ENCODE peak calls at places on chromosomes 12 and 14, in eight cellular contexts. Y is cardiac muscle cell; X is pancreas; N is neural progenitor cell; M is AG04450; A is endothelial cell of umbilical vein; I is CD8-positive, alpha-beta T cell; Z is CD8-positive, alpha-beta memory T cell. D is an unnamed sample.

GRCh38 chr14:68141531-68142088 is 322.0 kb downstream of the RAD51B start:
- DNase-seq in Z (no peak), I (no peak), Y (no peak), M (no peak), A (no peak), N (no peak), X (no peak), D (peak)

GRCh38 chr14:101774006-101774755 is 12.7 kb downstream of the PPP2R5C start:
- DNase-seq in Z (no peak), M (no peak), N (no peak), X (no peak), Y (no peak), A (no peak), I (no peak), D (no peak)

GRCh38 chr12:45575823-45576448 is 153.6 kb upstream of the ARID2 start:
- DNase-seq in Y (no peak), M (no peak), N (no peak), Z (no peak), A (no peak), X (no peak), I (no peak), D (no peak)

GRCh38 chr14:91554535-91555332 is 44.6 kb upstream of the PPP4R3A start:
- DNase-seq in I (no peak), Z (no peak), A (no peak), Y (no peak), M (no peak), X (no peak), N (no peak), D (no peak)

GRCh38 chr12:61758661-61759060 is 501.5 kb upstream of the USP15 start:
- DNase-seq in N (no peak), A (no peak), Y (no peak), M (no peak), X (no peak), Z (no peak), I (no peak), D (no peak)

GRCh38 chr12:5173511-5174011 is 129.9 kb downstream of the KCNA5 start:
- DNase-seq in Z (no peak), M (no peak), Y (no peak), X (no peak), I (no peak), A (no peak), N (no peak), D (no peak)

GRCh38 chr12:79657136-79657535 is 33.6 kb downstream of the PAWR start:
- DNase-seq in A (no peak), N (no peak), M (no peak), X (no peak), Y (no peak), I (no peak), Z (no peak), D (no peak)

GRCh38 chr12:51972849-51973273 is 21.4 kb downstream of the ACVR1B start:
- DNase-seq in Z (peak), Y (peak), N (no peak), M (no peak), X (no peak), A (peak), I (peak), D (peak)

GRCh38 chr14:103209054-103209453 is 85.8 kb downstream of the TNFAIP2 start:
- DNase-seq in I (no peak), X (no peak), Y (no peak), M (no peak), Z (no peak), A (no peak), N (no peak), D (no peak)

GRCh38 chr12:19402743-19403400 is 36.4 kb upstream of the AEBP2 start:
- DNase-seq in M (no peak), X (peak), I (no peak), Y (peak), A (peak), Z (no peak), N (no peak), D (peak)

GRCh38 chr12:20482680-20483079 is 114.3 kb downstream of the PDE3A start:
- DNase-seq in A (no peak), I (no peak), Y (no peak), X (no peak), M (no peak), N (no peak), Z (no peak), D (no peak)

GRCh38 chr12:79706156-79706555 is 15.4 kb upstream of the PAWR start:
- DNase-seq in X (no peak), I (no peak), N (no peak), Z (no peak), Y (no peak), A (no peak), M (no peak), D (no peak)

GRCh38 chr12:89649139-89649538 is 59.5 kb downstream of the ATP2B1 start:
- DNase-seq in Y (no peak), X (no peak), A (no peak), I (no peak), Z (no peak), N (no peak), M (no peak), D (no peak)

GRCh38 chr12:112022241-112023016 is 9.2 kb downstream of the ERP29 start:
- DNase-seq in M (no peak), A (no peak), N (no peak), Y (no peak), Z (no peak), X (no peak), I (no peak), D (no peak)

GRCh38 chr12:6838854-6839253 is 1.9 kb upstream of the GNB3 start:
- DNase-seq in M (no peak), N (no peak), A (no peak), X (no peak), I (no peak), Y (no peak), Z (no peak), D (no peak)

GRCh38 chr14:77035267-77035666 is 6.8 kb upstream of the IRF2BPL start:
- DNase-seq in I (no peak), A (no peak), Z (no peak), X (no peak), N (no peak), Y (no peak), M (no peak), D (no peak)

GRCh38 chr12:6332459-6332858 is 9.4 kb downstream of the TNFRSF1A start:
- DNase-seq in Y (no peak), A (peak), M (no peak), I (peak), X (no peak), N (no peak), Z (no peak), D (peak)

GRCh38 chr14:104394606-104394910 is 185.0 kb upstream of the C14orf180 start:
- DNase-seq in Z (no peak), N (no peak), X (no peak), A (no peak), Y (no peak), M (no peak), I (peak), D (no peak)

GRCh38 chr12:57241556-57242310 is 9.3 kb downstream of the STAC3 start:
- DNase-seq in X (no peak), M (no peak), Y (no peak), A (no peak), I (no peak), N (no peak), Z (no peak), D (no peak)

GRCh38 chr12:116423053-116423452 is 136.1 kb upstream of the MAP1LC3B2 start:
- DNase-seq in I (no peak), X (no peak), A (no peak), N (no peak), M (no peak), Y (peak), Z (no peak), D (no peak)

GRCh38 chr12:13942826-13943225 is 38.6 kb downstream of the GRIN2B start:
- DNase-seq in Z (no peak), A (no peak), Y (no peak), X (no peak), N (peak), I (no peak), M (no peak), D (no peak)

GRCh38 chr12:13948631-13949030 is 32.8 kb downstream of the GRIN2B start:
- DNase-seq in M (no peak), Z (no peak), N (no peak), Y (no peak), I (no peak), X (no peak), A (no peak), D (no peak)

GRCh38 chr12:13947237-13947945 is 34.0 kb downstream of the GRIN2B start:
- DNase-seq in Y (no peak), N (no peak), I (no peak), X (no peak), A (no peak), M (no peak), Z (no peak), D (no peak)

GRCh38 chr12:13945641-13946040 is 35.8 kb downstream of the GRIN2B start:
- DNase-seq in N (no peak), I (no peak), M (no peak), A (no peak), Y (no peak), Z (no peak), X (no peak), D (no peak)

DNA sequence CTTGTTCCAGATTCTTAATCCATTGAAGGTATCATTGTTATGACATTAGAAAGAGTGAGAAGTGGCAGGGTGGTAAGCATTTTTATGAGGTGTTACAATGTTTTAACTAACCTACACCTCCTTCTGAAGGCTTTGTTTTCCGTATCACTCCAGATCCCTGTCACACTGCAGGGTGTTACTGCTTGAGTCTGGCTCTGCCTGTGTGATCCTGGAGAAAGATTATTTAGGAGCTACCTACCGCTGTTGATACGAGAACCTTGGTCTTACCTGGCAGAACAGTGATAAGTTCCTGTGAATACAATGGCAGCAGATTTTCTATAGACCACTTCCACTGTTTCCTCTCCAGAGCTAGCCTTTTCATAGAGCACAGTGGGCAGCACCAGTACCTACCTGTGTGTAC is 36.2 kb downstream of the GRIN2B start:
- DNase-seq in X (no peak), Z (no peak), Y (no peak), I (no peak), N (no peak), A (no peak), M (no peak), D (no peak)
- H3K27ac ChIP-seq in X (no peak), Z (no peak), Y (no peak), I (no peak), N (no peak), A (no peak), M (no peak), D (no peak)

GRCh38 chr14:71654810-71655209 is 277.4 kb upstream of the RGS6 start:
- DNase-seq in M (no peak), N (no peak), Y (no peak), A (no peak), Z (no peak), X (no peak), I (no peak), D (no peak)

GRCh38 chr14:71658261-71658860 is 273.9 kb upstream of the RGS6 start:
- DNase-seq in I (no peak), Y (no peak), M (no peak), X (no peak), N (no peak), Z (no peak), A (peak), D (peak)

GRCh38 chr14:71662291-71662790 is 269.9 kb upstream of the RGS6 start:
- DNase-seq in Y (no peak), A (no peak), X (no peak), I (no peak), Z (no peak), N (no peak), M (no peak), D (no peak)

GRCh38 chr14:71661441-71661840 is 270.8 kb upstream of the RGS6 start:
- DNase-seq in Y (no peak), X (no peak), A (no peak), Z (no peak), M (no peak), N (no peak), I (no peak), D (no peak)

DNA sequence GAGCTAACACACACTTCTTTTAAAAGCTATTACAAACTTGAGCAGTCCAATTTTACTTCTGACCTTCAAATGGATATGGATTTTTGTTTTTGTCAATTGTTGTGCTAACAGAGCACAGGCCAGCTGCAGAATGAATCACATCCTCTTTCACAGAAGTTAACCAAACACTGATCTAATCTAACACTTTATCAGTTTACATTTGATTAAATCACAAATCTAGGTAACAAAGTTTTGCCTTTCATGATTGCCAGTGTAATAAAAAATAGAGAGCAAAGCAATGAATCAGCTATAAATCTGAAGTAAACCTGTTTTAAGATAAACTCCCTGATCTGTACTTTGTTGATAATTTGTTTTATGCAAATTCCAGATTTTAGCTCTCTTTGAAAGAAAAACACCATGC is 273.1 kb upstream of the RGS6 start:
- DNase-seq in Z (no peak), I (no peak), Y (no peak), X (no peak), A (peak), N (no peak), M (no peak), D (peak)
- H3K27ac ChIP-seq in Z (no peak), I (no peak), Y (no peak), X (no peak), A (peak), N (no peak), M (no peak), D (no peak)

GRCh38 chr12:120581998-120582397 is 796 bp upstream of the POP5 start:
- DNase-seq in A (peak), Z (no peak), M (no peak), N (no peak), X (no peak), Y (no peak), I (no peak), D (no peak)
- H3K27ac ChIP-seq in A (no peak), Z (peak), M (no peak), N (no peak), X (no peak), Y (no peak), I (no peak), D (peak)

DNA sequence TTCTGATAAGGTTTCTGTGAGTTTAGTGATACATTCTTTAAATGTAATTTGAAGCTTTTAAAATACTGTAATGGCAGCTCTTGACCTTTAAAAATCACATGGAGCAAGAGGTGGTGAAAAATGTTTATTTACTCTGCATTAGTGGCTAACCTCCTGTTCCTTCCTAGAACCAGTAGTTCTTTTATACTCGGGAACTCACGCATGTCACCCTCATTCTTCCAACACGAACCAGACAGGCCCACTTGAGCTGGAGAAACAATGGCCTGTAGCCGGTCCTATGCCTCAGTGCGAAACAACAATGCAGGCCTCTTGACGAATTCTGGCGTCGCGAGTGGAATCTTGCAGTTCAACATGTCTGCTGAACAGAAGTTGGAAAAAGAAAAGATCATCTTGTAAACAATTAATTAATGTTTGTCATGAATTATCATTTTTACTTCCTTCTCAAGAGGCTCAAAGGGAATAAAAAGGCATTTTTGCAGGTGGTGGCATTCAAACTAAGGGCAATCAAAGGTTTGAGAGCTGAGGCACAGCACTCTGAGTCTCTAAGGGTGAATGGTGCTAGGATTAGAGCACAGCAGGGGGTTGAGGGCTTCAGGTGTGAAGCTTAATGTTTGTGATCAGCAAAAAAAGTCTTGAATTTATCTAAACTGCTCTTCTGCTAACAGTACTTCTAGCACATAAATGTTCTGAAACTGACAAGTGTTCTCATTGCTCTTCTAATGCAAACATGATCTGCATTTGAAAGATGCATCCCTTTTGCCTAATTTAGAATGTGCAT is 51.3 kb downstream of the MBIP start:
- DNase-seq in Z (no peak), A (no peak), N (peak), M (no peak), I (no peak), X (no peak), Y (peak), D (no peak)
- H3K27ac ChIP-seq in Z (no peak), A (no peak), N (peak), M (no peak), I (no peak), X (no peak), Y (no peak), D (no peak)

DNA sequence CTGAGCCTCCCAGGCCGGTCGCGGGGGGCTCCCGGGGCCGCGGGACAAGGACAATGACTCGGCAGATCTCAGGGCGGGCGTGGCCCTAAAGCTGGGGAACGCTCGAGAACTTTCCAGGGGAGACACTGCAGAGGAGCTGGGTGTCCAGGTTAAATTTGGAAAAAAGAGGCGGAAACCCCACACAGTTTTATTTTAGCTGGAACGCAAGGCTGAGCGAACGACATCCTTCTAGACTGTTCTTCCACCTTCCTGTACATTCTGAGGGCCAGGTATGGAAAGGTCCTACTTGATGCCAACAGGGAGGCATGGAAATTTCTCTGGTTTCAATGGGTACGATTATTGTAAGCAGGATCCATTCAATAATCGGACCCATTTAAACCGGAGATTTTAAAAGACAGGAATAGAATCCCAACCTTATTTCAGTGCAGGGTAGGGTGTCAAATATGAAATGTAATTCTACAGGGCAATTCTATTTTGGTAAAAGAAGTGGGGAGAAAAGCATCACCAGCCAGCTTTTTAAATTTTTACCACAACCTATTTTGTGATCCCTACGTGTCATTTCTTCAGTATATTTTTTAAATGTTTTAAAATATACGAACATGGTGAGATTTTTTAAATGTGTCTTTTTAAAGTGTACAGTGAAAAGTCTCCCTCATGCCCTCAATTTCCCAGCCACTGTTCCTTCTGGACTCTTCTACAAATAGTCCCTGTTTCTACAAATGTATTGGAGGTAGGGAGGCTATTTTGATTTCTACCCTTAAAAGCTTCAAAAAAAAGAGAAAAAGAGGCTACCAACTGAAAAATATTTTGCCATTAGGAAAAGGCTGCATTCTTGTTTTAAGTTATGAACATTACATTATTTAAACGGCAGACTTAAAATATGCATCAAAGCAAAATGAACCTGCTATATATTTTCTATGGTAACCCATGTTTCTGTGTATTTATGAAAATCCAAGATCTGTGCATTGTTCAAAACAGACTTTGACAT is 1.1 kb upstream of the UBC start:
- DNase-seq in X (no peak), I (no peak), Y (peak), M (no peak), Z (no peak), A (peak), N (peak), D (no peak)
- H3K27ac ChIP-seq in X (peak), I (peak), Y (peak), M (peak), Z (peak), A (peak), N (peak), D (peak)

GRCh38 chr12:24562761-24563392 is 386.0 kb downstream of the BCAT1 start:
- DNase-seq in X (no peak), I (no peak), M (no peak), N (peak), A (peak), Y (peak), Z (no peak), D (peak)
- H3K27ac ChIP-seq in X (no peak), I (no peak), M (peak), N (no peak), A (no peak), Y (peak), Z (no peak), D (no peak)

GRCh38 chr14:94113490-94113889 is 3.0 kb downstream of the IFI27 start:
- DNase-seq in N (no peak), X (peak), I (no peak), M (no peak), A (peak), Y (peak), Z (no peak), D (peak)
- H3K27ac ChIP-seq in N (no peak), X (no peak), I (no peak), M (no peak), A (no peak), Y (no peak), Z (no peak), D (no peak)

D was measured in astrocyte.